ENCODE peak calls at places on chromosomes 16 and 17, in five cellular contexts. N, S, I, V and L are unnamed samples.

GRCh38 chr17:80760501-80760900 is 215.9 kb downstream of the RPTOR start:
- DNase-seq in N (no peak), S (no peak), I (no peak), V (peak), L (no peak)

GRCh38 chr16:22641030-22641671 is 130.5 kb downstream of the NPIPB5 start:
- DNase-seq in N (peak), S (no peak), I (peak), V (no peak), L (no peak)

GRCh38 chr16:57694556-57695377 is at the start of gene DRC7:
- DNase-seq in N (peak), S (peak), I (peak), V (no peak), L (peak)

GRCh38 chr16:50509521-50510341 is 38.5 kb upstream of the NKD1 start:
- DNase-seq in N (peak), S (no peak), I (peak), V (no peak), L (peak)

GRCh38 chr16:79171504-79172240 is 428.9 kb downstream of the MAF start:
- DNase-seq in N (no peak), S (no peak), I (no peak), V (no peak), L (peak)

GRCh38 chr17:38727661-38728220 is 2.4 kb upstream of the CISD3 start:
- DNase-seq in N (no peak), S (no peak), I (no peak), V (no peak), L (no peak)

GRCh38 chr17:63841350-63842172 is 924 bp downstream of the SMARCD2 start:
- DNase-seq in N (peak), S (no peak), I (peak), V (no peak), L (peak)

GRCh38 chr16:49546059-49546458 is 172.5 kb downstream of the C16orf78 start:
- DNase-seq in N (no peak), S (no peak), I (no peak), V (no peak), L (no peak)

GRCh38 chr17:4072487-4073157 is 70.2 kb downstream of the ZZEF1 start:
- DNase-seq in N (peak), S (no peak), I (no peak), V (no peak), L (no peak)
- TF ChIP-seq CTCF in N (no peak), S (no peak), I (no peak), V (no peak), L (no peak)

GRCh38 chr17:77322534-77323412 is 182.0 kb downstream of the SEC14L1 start:
- DNase-seq in N (peak), S (peak), I (peak), V (no peak), L (peak)
- TF ChIP-seq RCOR1 in N (no peak), S (no peak), I (no peak), V (no peak), L (no peak)

GRCh38 chr17:29107084-29107483 is 64.1 kb downstream of the PIPOX start:
- DNase-seq in N (no peak), S (no peak), I (no peak), V (no peak), L (no peak)

GRCh38 chr17:29107933-29108805 is 65.2 kb downstream of the PIPOX start:
- DNase-seq in N (no peak), S (peak), I (no peak), V (no peak), L (peak)

GRCh38 chr17:29110372-29110757 is 67.4 kb downstream of the PIPOX start:
- DNase-seq in N (no peak), S (no peak), I (no peak), V (no peak), L (no peak)

GRCh38 chr17:29109477-29110371 is 66.8 kb downstream of the PIPOX start:
- DNase-seq in N (no peak), S (no peak), I (no peak), V (no peak), L (no peak)

DNA sequence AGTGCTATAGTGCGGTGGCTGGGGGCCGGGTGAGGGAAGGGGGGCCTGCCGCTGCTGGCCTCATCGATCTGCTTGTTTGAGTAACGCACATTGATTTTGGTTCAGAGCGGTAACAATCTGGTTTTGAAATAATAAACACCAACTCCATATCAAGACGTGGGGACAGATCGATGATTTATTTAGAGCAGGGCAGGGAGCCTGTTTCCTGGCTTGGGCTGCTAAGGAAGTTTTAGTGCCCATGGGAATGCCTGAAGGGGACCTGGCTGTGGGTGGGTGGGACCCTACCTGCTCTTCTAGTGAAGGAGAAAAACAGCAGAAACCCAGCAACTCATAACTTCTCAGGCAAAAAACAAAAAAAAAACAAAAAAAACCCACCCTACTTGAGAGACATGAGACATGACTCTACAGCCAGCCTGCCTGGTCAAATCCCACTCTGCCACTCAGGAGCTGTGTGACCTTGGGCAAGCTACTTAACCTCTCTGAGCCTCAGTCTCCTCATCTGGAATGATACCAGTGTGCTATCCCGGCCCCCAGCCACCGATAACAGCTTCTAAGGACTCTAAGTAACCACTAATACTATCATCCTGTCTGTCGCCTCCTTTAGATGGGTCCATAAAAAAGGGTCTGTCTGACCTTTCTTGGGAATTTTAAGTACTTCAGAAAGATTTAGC is 66.0 kb downstream of the PIPOX start:
- DNase-seq in N (no peak), S (no peak), I (no peak), V (no peak), L (no peak)
- TF ChIP-seq CTCF in N (no peak), S (no peak), I (no peak), V (no peak), L (no peak)

GRCh38 chr17:60601443-60602384 is 1.7 kb downstream of the PPM1D start:
- DNase-seq in N (peak), S (peak), I (peak), V (peak), L (peak)
- TF ChIP-seq RCOR1 in N (no peak), S (no peak), I (no peak), V (no peak), L (no peak)

GRCh38 chr16:89831810-89832328 is 3.6 kb downstream of the SPIRE2 start:
- DNase-seq in N (no peak), S (no peak), I (no peak), V (no peak), L (no peak)

GRCh38 chr16:89841275-89841674 is 13.0 kb downstream of the SPIRE2 start:
- DNase-seq in N (no peak), S (no peak), I (no peak), V (no peak), L (peak)

GRCh38 chr16:89842471-89843408 is 14.5 kb downstream of the SPIRE2 start:
- DNase-seq in N (peak), S (no peak), I (no peak), V (no peak), L (peak)

DNA sequence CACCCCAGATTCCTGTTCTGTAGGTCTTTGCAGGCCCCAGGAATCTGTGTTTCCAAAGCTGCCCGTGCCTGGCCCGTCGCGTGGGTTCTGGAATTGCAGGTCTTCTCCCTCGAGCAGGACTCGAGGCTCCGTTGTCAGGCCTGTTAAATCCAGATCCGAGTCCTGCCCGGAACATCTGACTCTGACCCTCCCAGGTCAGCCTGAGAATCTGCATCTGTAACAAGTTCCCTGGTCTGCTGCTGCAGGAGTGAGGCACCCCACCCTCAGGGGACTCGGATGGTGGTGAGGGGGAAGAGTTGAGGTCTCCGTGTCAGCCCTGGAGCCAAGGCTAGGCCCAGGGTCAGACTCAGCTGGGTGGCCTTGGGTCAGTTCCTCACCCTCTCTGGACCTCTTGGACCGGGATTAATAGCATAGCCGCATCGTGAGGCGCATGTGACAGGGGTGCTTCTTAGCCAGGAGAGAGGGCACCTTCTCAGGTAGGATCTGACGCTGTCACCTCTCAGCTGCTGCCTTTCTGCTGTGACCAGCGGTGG is 8.8 kb downstream of the SPIRE2 start:
- DNase-seq in N (no peak), S (no peak), I (no peak), V (no peak), L (no peak)
- TF ChIP-seq CTCF in N (no peak), S (no peak), I (no peak), V (no peak), L (no peak)

DNA sequence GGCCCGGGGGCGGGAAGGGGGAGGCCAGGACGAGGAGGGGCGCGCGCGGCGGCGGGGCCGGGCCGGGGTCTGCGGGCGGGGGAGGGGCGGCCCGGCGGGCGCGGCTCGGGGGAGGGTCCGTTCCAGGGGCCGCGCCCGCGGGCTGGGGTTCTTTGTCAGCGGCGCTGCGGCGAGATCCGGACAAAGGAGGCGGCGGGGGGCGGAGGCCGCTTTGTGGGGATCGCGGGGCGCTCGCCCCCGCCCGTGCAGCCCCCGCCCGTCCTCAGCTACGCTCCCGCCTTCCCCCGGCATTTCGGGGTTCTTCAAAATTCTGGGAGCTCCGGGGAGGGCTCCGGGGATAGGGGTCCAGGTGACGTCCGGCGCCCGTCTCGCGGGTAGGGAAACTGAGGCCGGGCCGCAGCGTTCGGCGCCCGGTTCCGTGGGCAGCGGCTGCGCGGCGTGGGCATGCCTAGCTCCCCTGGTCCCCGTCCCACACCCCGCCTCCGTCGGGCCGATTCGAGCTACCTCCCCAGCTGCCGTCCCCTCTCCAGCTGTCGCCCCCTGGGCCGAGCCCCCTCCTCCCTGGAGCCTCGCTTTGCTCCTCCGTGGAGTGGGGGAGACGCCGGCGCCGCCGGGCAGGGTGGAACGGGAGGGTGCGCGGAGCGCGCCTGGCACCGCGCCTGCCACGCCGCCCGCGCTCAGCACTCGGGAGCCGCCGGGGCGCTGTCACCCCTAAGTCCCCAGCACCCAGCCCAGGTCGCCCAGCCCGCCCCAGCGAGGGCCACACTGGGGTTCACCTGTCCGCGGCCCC is 530 bp downstream of the SNN start:
- DNase-seq in N (no peak), S (no peak), I (no peak), V (no peak), L (peak)
- TF ChIP-seq RCOR1 in N (no peak), S (no peak), I (no peak), V (no peak), L (no peak)